ENCODE peak calls at places on chromosomes 5 and 9, in five cellular contexts. R is fibroblast of lung, S is activated gamma-delta T cell treated with Interleukin-2 at 50 U/mL for 16 hours, J is C1 segment of cervical spinal cord, C is ovary. E is an unnamed sample.

GRCh38 chr5:140555747-140556312 is 1.4 kb downstream of the SRA1 start:
- DNase-seq in R (no peak), S (no peak), J (no peak), C (no peak), E (no peak)

GRCh38 chr5:160186480-160186879 is 42.8 kb upstream of the FABP6 start:
- DNase-seq in R (no peak), S (no peak), J (no peak), C (no peak), E (no peak)

GRCh38 chr5:168472329-168472728 is 13.9 kb upstream of the RARS1 start:
- DNase-seq in R (peak; percentile 97), S (no peak), J (no peak), C (no peak), E (no peak)

GRCh38 chr9:10146517-10147331 is 466.1 kb downstream of the PTPRD start:
- DNase-seq in R (no peak), S (no peak), J (no peak), C (no peak), E (no peak)

GRCh38 chr5:68225188-68225910 is 9.8 kb downstream of the PIK3R1 start:
- DNase-seq in R (peak; percentile 86), S (no peak), J (no peak), C (peak; percentile 57), E (no peak)

GRCh38 chr5:96875805-96876291 is 452 bp upstream of the ERAP2 start:
- DNase-seq in R (no peak), S (no peak), J (no peak), C (no peak), E (no peak)

GRCh38 chr5:127934791-127935256 is 148.7 kb upstream of the SLC12A2 start:
- DNase-seq in R (peak; percentile 86), S (no peak), J (no peak), C (no peak), E (peak; percentile 63)

GRCh38 chr9:91157891-91158660 is 203.6 kb downstream of the AUH start:
- DNase-seq in R (no peak), S (no peak), J (no peak), C (no peak), E (no peak)

GRCh38 chr5:74040065-74040551 is 414.1 kb downstream of the ARHGEF28 start:
- DNase-seq in R (peak; percentile 96), S (no peak), J (no peak), C (peak; percentile 53), E (peak; percentile 19)

GRCh38 chr5:98296426-98296825 is 477.0 kb upstream of the RGMB start:
- DNase-seq in R (peak; percentile 73), S (no peak), J (no peak), C (no peak), E (no peak)

GRCh38 chr9:90975666-90976538 is 174.3 kb downstream of the SYK start:
- DNase-seq in R (no peak), S (no peak), J (no peak), C (no peak), E (no peak)

GRCh38 chr5:9622891-9623547 is 7.1 kb downstream of the TAS2R1 start:
- DNase-seq in R (peak; percentile 87), S (no peak), J (no peak), C (no peak), E (no peak)

GRCh38 chr9:35518212-35518917 is 28.5 kb downstream of the RUSC2 start:
- DNase-seq in R (peak; percentile 98), S (no peak), J (no peak), C (no peak), E (no peak)

GRCh38 chr5:113487779-113488644 is at the start of gene MCC:
- DNase-seq in R (peak; percentile 95), S (peak; percentile 6), J (no peak), C (peak; percentile 63), E (peak; percentile 66)

GRCh38 chr5:83099001-83099400 is 21.7 kb downstream of the XRCC4 start:
- DNase-seq in R (no peak), S (no peak), J (no peak), C (no peak), E (no peak)

GRCh38 chr9:113650207-113651131 is 186.9 kb downstream of the RGS3 start:
- DNase-seq in R (peak; percentile 78), S (no peak), J (no peak), C (no peak), E (peak; percentile 47)

GRCh38 chr5:168307022-168307421 is 15.6 kb downstream of the WWC1 start:
- DNase-seq in R (no peak), S (no peak), J (no peak), C (no peak), E (no peak)

GRCh38 chr5:133754575-133755169 is 142.3 kb upstream of the FSTL4 start:
- DNase-seq in R (peak; percentile 14), S (peak; percentile 12), J (no peak), C (no peak), E (no peak)

GRCh38 chr5:62593331-62593730 is 14.7 kb downstream of the LRRC70 start:
- DNase-seq in R (peak; percentile 25), S (no peak), J (no peak), C (no peak), E (no peak)

GRCh38 chr9:108743901-108744371 is 111.8 kb downstream of the ACTL7B start:
- DNase-seq in R (peak; percentile 8), S (no peak), J (no peak), C (no peak), E (no peak)

GRCh38 chr5:2517451-2517850 is 234.0 kb downstream of the IRX2 start:
- DNase-seq in R (no peak), S (no peak), J (no peak), C (no peak), E (no peak)

GRCh38 chr9:110986529-110986928 is 51.7 kb downstream of the LPAR1 start:
- DNase-seq in R (no peak), S (no peak), J (no peak), C (no peak), E (no peak)

GRCh38 chr9:5563417-5563815 is 53.1 kb downstream of the PDCD1LG2 start:
- DNase-seq in R (peak; percentile 63), S (no peak), J (no peak), C (no peak), E (no peak)

GRCh38 chr5:50655067-50655809 is 11.2 kb upstream of the PARP8 start:
- DNase-seq in R (no peak), S (no peak), J (no peak), C (no peak), E (no peak)

GRCh38 chr5:43561346-43561745 is 4.5 kb upstream of the PAIP1 start:
- DNase-seq in R (no peak), S (no peak), J (no peak), C (no peak), E (no peak)

GRCh38 chr9:111924281-111924680 is 27.7 kb downstream of the UGCG start:
- DNase-seq in R (no peak), S (no peak), J (no peak), C (no peak), E (no peak)

GRCh38 chr5:73918791-73919221 is 292.8 kb downstream of the ARHGEF28 start:
- DNase-seq in R (peak; percentile 88), S (no peak), J (no peak), C (no peak), E (no peak)

GRCh38 chr9:2465921-2466460 is 155.6 kb upstream of the VLDLR start:
- DNase-seq in R (no peak), S (no peak), J (no peak), C (no peak), E (peak; percentile 58)